ENCODE peak calls at places on chromosomes 7 and 10, in seven cellular contexts. One of them, this sample, is unnamed.

GRCh38 chr7:9657257-9657656 is 1223.8 kb downstream of the NXPH1 start:
- DNase-seq in RCC 7860: no peak
- DNase-seq in neural crest cell: no peak
- DNase-seq in NCI-H446: no peak
- DNase-seq in MCF 10A: no peak
- DNase-seq in iris pigment epithelial cell: no peak
- DNase-seq in NCI-H748 treated with DMSO at 0.1 percent for 48 hours: no peak
- DNase-seq in this sample: no peak

GRCh38 chr10:35453855-35454532 is 117.7 kb downstream of the CCNY start:
- DNase-seq in NCI-H748 treated with DMSO at 0.1 percent for 48 hours: no peak
- DNase-seq in neural crest cell: no peak
- DNase-seq in iris pigment epithelial cell: peak; percentile 76
- DNase-seq in NCI-H446: no peak
- DNase-seq in RCC 7860: no peak
- DNase-seq in MCF 10A: peak; percentile 86
- DNase-seq in this sample: no peak

GRCh38 chr10:52539463-52539862 is 225.4 kb downstream of the DKK1 start:
- DNase-seq in iris pigment epithelial cell: peak; percentile 45
- DNase-seq in NCI-H446: no peak
- DNase-seq in MCF 10A: peak; percentile 42
- DNase-seq in RCC 7860: peak; percentile 85
- DNase-seq in NCI-H748 treated with DMSO at 0.1 percent for 48 hours: no peak
- DNase-seq in neural crest cell: no peak
- DNase-seq in this sample: peak; percentile 29

GRCh38 chr10:34962866-34963265 is 127.3 kb downstream of the CUL2 start:
- DNase-seq in neural crest cell: no peak
- DNase-seq in iris pigment epithelial cell: no peak
- DNase-seq in MCF 10A: no peak
- DNase-seq in NCI-H446: no peak
- DNase-seq in NCI-H748 treated with DMSO at 0.1 percent for 48 hours: no peak
- DNase-seq in RCC 7860: no peak
- DNase-seq in this sample: peak; percentile 15

GRCh38 chr7:70154521-70155180 is 556.4 kb downstream of the AUTS2 start:
- DNase-seq in NCI-H748 treated with DMSO at 0.1 percent for 48 hours: no peak
- DNase-seq in iris pigment epithelial cell: no peak
- DNase-seq in MCF 10A: no peak
- DNase-seq in NCI-H446: no peak
- DNase-seq in RCC 7860: no peak
- DNase-seq in neural crest cell: no peak
- DNase-seq in this sample: no peak

GRCh38 chr7:139982927-139983925 is 79.5 kb downstream of the PARP12 start:
- DNase-seq in MCF 10A: no peak
- DNase-seq in RCC 7860: no peak
- DNase-seq in neural crest cell: no peak
- DNase-seq in NCI-H748 treated with DMSO at 0.1 percent for 48 hours: no peak
- DNase-seq in NCI-H446: no peak
- DNase-seq in iris pigment epithelial cell: peak; percentile 28
- DNase-seq in this sample: no peak

GRCh38 chr10:18438356-18439126 is 212.8 kb downstream of the NSUN6 start:
- DNase-seq in NCI-H446: no peak
- DNase-seq in MCF 10A: no peak
- DNase-seq in NCI-H748 treated with DMSO at 0.1 percent for 48 hours: no peak
- DNase-seq in RCC 7860: no peak
- DNase-seq in iris pigment epithelial cell: no peak
- DNase-seq in neural crest cell: no peak
- DNase-seq in this sample: no peak

GRCh38 chr10:44046605-44047004 is 338.3 kb downstream of the CXCL12 start:
- DNase-seq in MCF 10A: peak; percentile 57
- DNase-seq in NCI-H748 treated with DMSO at 0.1 percent for 48 hours: no peak
- DNase-seq in NCI-H446: no peak
- DNase-seq in iris pigment epithelial cell: peak; percentile 36
- DNase-seq in RCC 7860: no peak
- DNase-seq in neural crest cell: peak; percentile 14
- DNase-seq in this sample: peak; percentile 35

GRCh38 chr10:9294865-9295264 is 1240.4 kb downstream of the GATA3 start:
- DNase-seq in MCF 10A: no peak
- DNase-seq in RCC 7860: no peak
- DNase-seq in NCI-H446: no peak
- DNase-seq in neural crest cell: no peak
- DNase-seq in NCI-H748 treated with DMSO at 0.1 percent for 48 hours: no peak
- DNase-seq in iris pigment epithelial cell: no peak
- DNase-seq in this sample: no peak

GRCh38 chr10:80462277-80462985 is 8.3 kb downstream of the TSPAN14 start:
- DNase-seq in NCI-H748 treated with DMSO at 0.1 percent for 48 hours: no peak
- DNase-seq in iris pigment epithelial cell: peak; percentile 47
- DNase-seq in RCC 7860: no peak
- DNase-seq in NCI-H446: no peak
- DNase-seq in neural crest cell: no peak
- DNase-seq in MCF 10A: peak; percentile 76
- DNase-seq in this sample: no peak

This sample was measured in kidney glomerular epithelial cell.